ENCODE peak calls at places on chromosomes 1 and 21, in six cellular contexts. One of them, this sample, is unnamed.

GRCh38 chr1:15717418-15718131 is 18.5 kb upstream of the SLC25A34 start:
- DNase-seq in NT2/D1: no peak
- DNase-seq in K562: no peak
- DNase-seq in H1: no peak
- DNase-seq in HepG2: no peak
- DNase-seq in GM12878: no peak
- DNase-seq in this sample: no peak

GRCh38 chr1:208917719-208918118 is 665.8 kb upstream of the CAMK1G start:
- DNase-seq in NT2/D1: no peak
- DNase-seq in K562: no peak
- DNase-seq in H1: no peak
- DNase-seq in HepG2: no peak
- DNase-seq in GM12878: no peak
- DNase-seq in this sample: no peak

GRCh38 chr1:172402878-172403573 is 17.5 kb upstream of the C1orf105 start:
- DNase-seq in NT2/D1: no peak
- DNase-seq in K562: no peak
- DNase-seq in H1: no peak
- DNase-seq in HepG2: no peak
- DNase-seq in GM12878: no peak
- DNase-seq in this sample: no peak

GRCh38 chr1:47444578-47445465 is 7.0 kb downstream of the FOXD2 start:
- DNase-seq in NT2/D1: no peak
- DNase-seq in K562: no peak
- DNase-seq in H1: peak; percentile 77
- DNase-seq in HepG2: no peak
- DNase-seq in GM12878: no peak
- DNase-seq in this sample: no peak

GRCh38 chr1:89041055-89041707 is 18.5 kb upstream of the GBP3 start:
- DNase-seq in NT2/D1: no peak
- DNase-seq in K562: no peak
- DNase-seq in H1: no peak
- DNase-seq in HepG2: no peak
- DNase-seq in GM12878: peak; percentile 70
- DNase-seq in this sample: no peak

GRCh38 chr21:26443867-26444266 is 129.2 kb downstream of the CYYR1 start:
- DNase-seq in NT2/D1: no peak
- DNase-seq in K562: no peak
- DNase-seq in H1: no peak
- DNase-seq in HepG2: no peak
- DNase-seq in GM12878: no peak
- DNase-seq in this sample: no peak

GRCh38 chr1:9960705-9961562 is 17.7 kb downstream of the NMNAT1 start:
- DNase-seq in NT2/D1: no peak
- DNase-seq in K562: no peak
- DNase-seq in H1: peak; percentile 62
- DNase-seq in HepG2: no peak
- DNase-seq in GM12878: peak; percentile 27
- DNase-seq in this sample: no peak

GRCh38 chr1:72636636-72637035 is 354.3 kb upstream of the NEGR1 start:
- DNase-seq in NT2/D1: no peak
- DNase-seq in K562: no peak
- DNase-seq in H1: no peak
- DNase-seq in HepG2: no peak
- DNase-seq in GM12878: no peak
- DNase-seq in this sample: no peak

GRCh38 chr21:46125846-46126301 is 28.0 kb downstream of the COL6A2 start:
- DNase-seq in NT2/D1: no peak
- DNase-seq in K562: no peak
- DNase-seq in H1: peak; percentile 36
- DNase-seq in HepG2: no peak
- DNase-seq in GM12878: no peak
- DNase-seq in this sample: no peak

GRCh38 chr1:236073307-236073897 is 8.5 kb upstream of the NID1 start:
- DNase-seq in NT2/D1: no peak
- DNase-seq in K562: no peak
- DNase-seq in H1: no peak
- DNase-seq in HepG2: peak; percentile 40
- DNase-seq in GM12878: no peak
- DNase-seq in this sample: no peak

GRCh38 chr21:42655797-42656770 is 2.7 kb downstream of the PDE9A start:
- DNase-seq in NT2/D1: no peak
- DNase-seq in K562: no peak
- DNase-seq in H1: peak; percentile 57
- DNase-seq in HepG2: no peak
- DNase-seq in GM12878: no peak
- DNase-seq in this sample: no peak
- TF ChIP-seq ZNF274 in NT2/D1: no peak
- TF ChIP-seq ZNF274 in K562: no peak
- TF ChIP-seq ZNF274 in H1: no peak
- TF ChIP-seq ZNF274 in HepG2: no peak
- TF ChIP-seq ZNF274 in GM12878: no peak
- TF ChIP-seq ZNF274 in this sample: no peak

GRCh38 chr1:222926566-222926965 is 111.7 kb downstream of the DISP1 start:
- DNase-seq in NT2/D1: no peak
- DNase-seq in K562: no peak
- DNase-seq in H1: no peak
- DNase-seq in HepG2: no peak
- DNase-seq in GM12878: no peak
- DNase-seq in this sample: no peak
- TF ChIP-seq ZNF274 in NT2/D1: no peak
- TF ChIP-seq ZNF274 in K562: no peak
- TF ChIP-seq ZNF274 in H1: no peak
- TF ChIP-seq ZNF274 in HepG2: no peak
- TF ChIP-seq ZNF274 in GM12878: no peak
- TF ChIP-seq ZNF274 in this sample: no peak

GRCh38 chr1:224544711-224545110 is 71.4 kb upstream of the CNIH3 start:
- DNase-seq in NT2/D1: no peak
- DNase-seq in K562: no peak
- DNase-seq in H1: no peak
- DNase-seq in HepG2: no peak
- DNase-seq in GM12878: no peak
- DNase-seq in this sample: no peak
- TF ChIP-seq ZNF274 in NT2/D1: no peak
- TF ChIP-seq ZNF274 in K562: no peak
- TF ChIP-seq ZNF274 in H1: no peak
- TF ChIP-seq ZNF274 in HepG2: no peak
- TF ChIP-seq ZNF274 in GM12878: no peak
- TF ChIP-seq ZNF274 in this sample: no peak

GRCh38 chr1:41537788-41538351 is 53.4 kb upstream of the EDN2 start:
- DNase-seq in NT2/D1: no peak
- DNase-seq in K562: no peak
- DNase-seq in H1: no peak
- DNase-seq in HepG2: no peak
- DNase-seq in GM12878: no peak
- DNase-seq in this sample: no peak
- TF ChIP-seq ZNF274 in NT2/D1: no peak
- TF ChIP-seq ZNF274 in K562: no peak
- TF ChIP-seq ZNF274 in H1: no peak
- TF ChIP-seq ZNF274 in HepG2: no peak
- TF ChIP-seq ZNF274 in GM12878: no peak
- TF ChIP-seq ZNF274 in this sample: no peak

GRCh38 chr1:243489681-243490080 is 233.8 kb downstream of the SDCCAG8 start:
- DNase-seq in NT2/D1: peak; percentile 69
- DNase-seq in K562: no peak
- DNase-seq in H1: no peak
- DNase-seq in HepG2: no peak
- DNase-seq in GM12878: no peak
- DNase-seq in this sample: no peak

GRCh38 chr1:243488459-243489163 is 232.8 kb downstream of the SDCCAG8 start:
- DNase-seq in NT2/D1: no peak
- DNase-seq in K562: no peak
- DNase-seq in H1: no peak
- DNase-seq in HepG2: no peak
- DNase-seq in GM12878: no peak
- DNase-seq in this sample: no peak

GRCh38 chr1:243489164-243489527 is 233.3 kb downstream of the SDCCAG8 start:
- DNase-seq in NT2/D1: no peak
- DNase-seq in K562: no peak
- DNase-seq in H1: no peak
- DNase-seq in HepG2: no peak
- DNase-seq in GM12878: no peak
- DNase-seq in this sample: no peak

GRCh38 chr1:243490147-243490546 is 234.3 kb downstream of the SDCCAG8 start:
- DNase-seq in NT2/D1: no peak
- DNase-seq in K562: no peak
- DNase-seq in H1: no peak
- DNase-seq in HepG2: no peak
- DNase-seq in GM12878: no peak
- DNase-seq in this sample: no peak

GRCh38 chr1:243490748-243491686 is 235.2 kb downstream of the SDCCAG8 start:
- DNase-seq in NT2/D1: peak; percentile 81
- DNase-seq in K562: no peak
- DNase-seq in H1: peak; percentile 54
- DNase-seq in HepG2: no peak
- DNase-seq in GM12878: no peak
- DNase-seq in this sample: no peak
- TF ChIP-seq ZNF274 in NT2/D1: no peak
- TF ChIP-seq ZNF274 in K562: no peak
- TF ChIP-seq ZNF274 in H1: no peak
- TF ChIP-seq ZNF274 in HepG2: no peak
- TF ChIP-seq ZNF274 in GM12878: no peak
- TF ChIP-seq ZNF274 in this sample: no peak

DNA sequence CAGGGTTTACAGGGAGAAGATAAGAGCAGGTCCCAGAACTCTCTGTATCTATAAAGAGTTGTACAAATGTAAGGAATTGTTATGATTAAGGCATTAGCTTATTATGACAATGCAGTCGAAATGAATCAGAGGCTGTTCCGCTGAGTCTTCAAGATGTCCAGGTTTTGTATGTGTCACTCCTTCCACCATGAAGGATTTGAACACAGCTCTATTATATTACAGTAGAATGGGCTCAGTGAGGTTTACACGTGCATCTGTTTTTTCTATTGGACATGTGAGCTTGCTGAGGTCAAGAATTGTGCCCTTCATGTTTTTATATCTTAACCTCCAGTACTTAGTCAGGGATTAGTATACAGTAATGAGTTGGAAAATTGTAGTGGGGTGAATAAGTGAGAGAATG is 86.3 kb downstream of the MPZL1 start:
- DNase-seq in NT2/D1: no peak
- DNase-seq in K562: no peak
- DNase-seq in H1: no peak
- DNase-seq in HepG2: no peak
- DNase-seq in GM12878: no peak
- DNase-seq in this sample: no peak
- TF ChIP-seq ZNF274 in NT2/D1: no peak
- TF ChIP-seq ZNF274 in K562: no peak
- TF ChIP-seq ZNF274 in H1: no peak
- TF ChIP-seq ZNF274 in HepG2: no peak
- TF ChIP-seq ZNF274 in GM12878: no peak
- TF ChIP-seq ZNF274 in this sample: no peak

GRCh38 chr1:234923626-234924025 is 205.0 kb downstream of the TOMM20 start:
- DNase-seq in NT2/D1: no peak
- DNase-seq in K562: no peak
- DNase-seq in H1: no peak
- DNase-seq in HepG2: no peak
- DNase-seq in GM12878: no peak
- DNase-seq in this sample: no peak

GRCh38 chr1:234926252-234926573 is 202.4 kb downstream of the TOMM20 start:
- DNase-seq in NT2/D1: no peak
- DNase-seq in K562: no peak
- DNase-seq in H1: no peak
- DNase-seq in HepG2: no peak
- DNase-seq in GM12878: no peak
- DNase-seq in this sample: no peak

GRCh38 chr1:234925440-234926251 is 203.0 kb downstream of the TOMM20 start:
- DNase-seq in NT2/D1: peak; percentile 75
- DNase-seq in K562: no peak
- DNase-seq in H1: no peak
- DNase-seq in HepG2: peak; percentile 80
- DNase-seq in GM12878: peak; percentile 40
- DNase-seq in this sample: peak; percentile 46

GRCh38 chr1:234922987-234923386 is 205.7 kb downstream of the TOMM20 start:
- DNase-seq in NT2/D1: no peak
- DNase-seq in K562: no peak
- DNase-seq in H1: no peak
- DNase-seq in HepG2: no peak
- DNase-seq in GM12878: no peak
- DNase-seq in this sample: no peak

DNA sequence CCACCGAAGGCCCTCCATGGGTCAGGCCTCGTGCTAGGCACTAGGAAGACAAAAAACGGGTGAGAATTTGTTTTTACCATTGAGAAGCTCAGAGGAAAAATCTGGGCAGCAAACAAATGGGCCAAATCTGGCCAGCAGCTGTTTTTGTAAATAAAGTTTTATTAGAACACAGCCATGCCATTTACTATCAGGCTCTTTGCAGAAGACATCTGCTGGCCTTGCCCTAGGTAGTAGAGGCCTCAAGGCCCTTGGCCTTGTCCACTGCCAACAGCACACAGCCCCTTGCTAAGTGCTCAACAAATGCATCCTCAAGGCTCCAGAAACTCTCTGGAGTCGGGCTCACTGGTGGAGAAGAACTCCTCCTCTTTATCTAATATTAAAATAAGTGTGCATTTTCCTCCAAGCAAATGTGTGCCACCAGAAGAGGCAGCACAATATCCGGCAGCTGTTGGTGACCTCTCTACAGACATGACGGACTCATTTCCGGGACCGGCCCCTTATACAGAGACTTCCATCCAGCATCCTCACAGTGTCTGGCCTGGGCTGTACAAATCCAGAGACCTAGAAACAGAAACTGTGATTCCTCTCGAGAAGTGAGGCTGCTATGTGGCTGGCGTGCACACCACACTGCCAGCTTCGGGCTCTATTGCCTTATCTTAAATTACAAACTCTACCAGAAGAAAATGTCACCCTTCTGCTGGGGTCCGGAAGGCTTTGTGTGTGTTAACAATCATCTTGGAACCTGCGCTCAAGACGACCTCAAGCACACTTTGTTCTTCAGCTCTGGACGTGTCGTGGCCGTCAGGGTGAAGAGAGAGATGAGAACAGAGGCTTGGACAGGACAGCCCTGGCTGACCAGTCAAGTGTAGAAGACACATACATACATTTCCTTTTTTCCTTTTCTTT is 203.9 kb downstream of the TOMM20 start:
- DNase-seq in NT2/D1: no peak
- DNase-seq in K562: no peak
- DNase-seq in H1: no peak
- DNase-seq in HepG2: no peak
- DNase-seq in GM12878: no peak
- DNase-seq in this sample: no peak
- TF ChIP-seq ZNF274 in NT2/D1: no peak
- TF ChIP-seq ZNF274 in K562: no peak
- TF ChIP-seq ZNF274 in H1: no peak
- TF ChIP-seq ZNF274 in HepG2: no peak
- TF ChIP-seq ZNF274 in GM12878: no peak
- TF ChIP-seq ZNF274 in this sample: no peak

GRCh38 chr1:147618077-147618569 is 52.2 kb downstream of the ACP6 start:
- DNase-seq in NT2/D1: no peak
- DNase-seq in K562: no peak
- DNase-seq in H1: no peak
- DNase-seq in HepG2: no peak
- DNase-seq in GM12878: no peak
- DNase-seq in this sample: no peak
- TF ChIP-seq ZNF274 in NT2/D1: no peak
- TF ChIP-seq ZNF274 in K562: no peak
- TF ChIP-seq ZNF274 in H1: no peak
- TF ChIP-seq ZNF274 in HepG2: no peak
- TF ChIP-seq ZNF274 in GM12878: no peak
- TF ChIP-seq ZNF274 in this sample: no peak

GRCh38 chr1:63368131-63368530 is 704 bp downstream of the ALG6 start:
- DNase-seq in NT2/D1: no peak
- DNase-seq in K562: no peak
- DNase-seq in H1: no peak
- DNase-seq in HepG2: peak; percentile 4
- DNase-seq in GM12878: no peak
- DNase-seq in this sample: no peak
- TF ChIP-seq ZNF274 in NT2/D1: no peak
- TF ChIP-seq ZNF274 in K562: no peak
- TF ChIP-seq ZNF274 in H1: no peak
- TF ChIP-seq ZNF274 in HepG2: no peak
- TF ChIP-seq ZNF274 in GM12878: no peak
- TF ChIP-seq ZNF274 in this sample: no peak

This sample was measured in HCT116.